ENCODE peak calls at places on chromosomes 3 and 15, in four cellular contexts. E is stimulated activated CD8-positive, alpha-beta memory T cell treated with anti-CD3 and anti-CD28 coated beads, Interleukin-15, amount 100 ng/mL, for 4 hours; V is NB4; F is iPS-NIHi11. T is an unnamed sample.

GRCh38 chr3:194687638-194688206 is 2.0 kb downstream of the FAM43A start:
- DNase-seq in E (peak), V (peak), F (peak), T (peak)

GRCh38 chr3:146679191-146679590 is 74.0 kb upstream of the PLSCR5 start:
- DNase-seq in E (no peak), V (no peak), F (no peak), T (no peak)

GRCh38 chr15:68818671-68819450 is 1.8 kb downstream of the ANP32A start:
- DNase-seq in E (no peak), V (peak), F (peak), T (peak)

GRCh38 chr15:67145710-67146109 is 80.3 kb downstream of the SMAD3 start:
- DNase-seq in E (no peak), V (no peak), F (no peak), T (no peak)

GRCh38 chr3:45968706-45969105 is 25.4 kb downstream of the CXCR6 start:
- DNase-seq in E (no peak), V (no peak), F (peak), T (peak)

GRCh38 chr3:11705049-11705448 is 61.3 kb upstream of the VGLL4 start:
- DNase-seq in E (no peak), V (peak), F (no peak), T (no peak)

GRCh38 chr15:93997071-93997658 is 234.2 kb upstream of the MCTP2 start:
- DNase-seq in E (no peak), V (peak), F (peak), T (peak)

GRCh38 chr15:28875461-28875965 is 10.3 kb upstream of the APBA2 start:
- DNase-seq in E (no peak), V (no peak), F (no peak), T (no peak)

GRCh38 chr15:71786673-71787072 is 23.7 kb upstream of the NR2E3 start:
- DNase-seq in E (no peak), V (no peak), F (no peak), T (no peak)

GRCh38 chr15:97976766-97977503 is 16.4 kb downstream of the ARRDC4 start:
- DNase-seq in E (no peak), V (no peak), F (no peak), T (no peak)

GRCh38 chr3:153173758-153174516 is 11.9 kb downstream of the RAP2B start:
- DNase-seq in E (no peak), V (no peak), F (peak), T (peak)

GRCh38 chr3:18134386-18135082 is 290.6 kb downstream of the SATB1 start:
- DNase-seq in E (no peak), V (no peak), F (no peak), T (peak)

GRCh38 chr15:36527512-36528162 is 51.8 kb upstream of the CDIN1 start:
- DNase-seq in E (no peak), V (no peak), F (no peak), T (no peak)

GRCh38 chr3:128297401-128298138 is 144.3 kb downstream of the EEFSEC start:
- DNase-seq in E (no peak), V (no peak), F (no peak), T (peak)

GRCh38 chr15:23866832-23867231 is 179.7 kb upstream of the NDN start:
- DNase-seq in E (no peak), V (peak), F (no peak), T (peak)

GRCh38 chr15:73781038-73781925 is 28.1 kb upstream of the INSYN1 start:
- DNase-seq in E (no peak), V (peak), F (no peak), T (peak)

GRCh38 chr15:62958528-62958927 is 84.0 kb upstream of the TPM1 start:
- DNase-seq in E (no peak), V (no peak), F (no peak), T (no peak)

GRCh38 chr3:10393514-10393913 is 72.6 kb upstream of the SEC13 start:
- DNase-seq in E (no peak), V (no peak), F (no peak), T (no peak)

GRCh38 chr3:141876381-141876890 is at the start of gene ATP1B3:
- DNase-seq in E (peak), V (peak), F (peak), T (peak)

GRCh38 chr3:182739619-182740018 is 53.7 kb upstream of the ATP11B start:
- DNase-seq in E (no peak), V (no peak), F (no peak), T (peak)

T was measured in fibroblast of pulmonary artery.